ENCODE peak calls at places on chromosomes 6 and 20, in seven cellular contexts. L, K, M, I, B, F and G are unnamed samples.
A peak's percentile ranks its signal among the peaks of the same experiment; 100 is the strongest.

GRCh38 chr6:70310063-70310694 is 7.3 kb upstream of the COL9A1 start:
- DNase-seq in F (peak; percentile 66), M (peak; percentile 48), I (no peak), L (no peak), K (peak; percentile 19), B (no peak), G (no peak)

GRCh38 chr20:14790771-14791517 is 453.5 kb upstream of the FLRT3 start:
- DNase-seq in I (no peak), M (no peak), F (peak; percentile 8), L (no peak), K (peak; percentile 34), B (no peak), G (no peak)

GRCh38 chr20:64033981-64034493 is 1.9 kb upstream of the C20orf204 start:
- DNase-seq in I (no peak), F (no peak), K (peak; percentile 53), B (no peak), M (no peak), L (peak; percentile 53), G (no peak)

GRCh38 chr6:33430334-33430733 is 10.5 kb downstream of the SYNGAP1 start:
- DNase-seq in L (no peak), B (no peak), F (no peak), K (no peak), I (no peak), M (no peak), G (no peak)

GRCh38 chr20:5696011-5696559 is 54.1 kb upstream of the SHLD1 start:
- DNase-seq in L (no peak), B (no peak), F (peak; percentile 88), M (no peak), I (no peak), K (peak; percentile 90), G (no peak)

GRCh38 chr6:40340196-40340595 is 247.0 kb downstream of the LRFN2 start:
- DNase-seq in K (no peak), F (no peak), L (no peak), M (no peak), I (no peak), B (no peak), G (no peak)

GRCh38 chr6:34383651-34384304 is 8.7 kb downstream of the NUDT3 start:
- DNase-seq in B (no peak), K (no peak), M (no peak), F (peak; percentile 45), I (no peak), L (no peak), G (no peak)

GRCh38 chr6:168361766-168362165 is 42.2 kb upstream of the DACT2 start:
- DNase-seq in I (no peak), M (no peak), L (no peak), K (no peak), F (no peak), B (no peak), G (no peak)

GRCh38 chr6:75211920-75212590 is 6.2 kb upstream of the COL12A1 start:
- DNase-seq in M (peak; percentile 61), I (no peak), B (no peak), L (no peak), F (no peak), K (no peak), G (no peak)

GRCh38 chr6:3714111-3714510 is 37.4 kb downstream of the PXDC1 start:
- DNase-seq in L (no peak), K (no peak), I (no peak), B (no peak), F (no peak), M (no peak), G (no peak)